ENCODE peak calls at places on chromosomes 1 and 21, in eight cellular contexts. J, B, S, Q, T, W, A and H are unnamed samples.

GRCh38 chr21:34801519-34802132 is 132.8 kb downstream of the CLIC6 start:
- DNase-seq in T (no peak), Q (no peak), A (no peak), W (no peak), J (no peak), B (no peak), S (peak; percentile 40), H (no peak)

GRCh38 chr1:87203890-87204289 is 124.8 kb upstream of the LMO4 start:
- DNase-seq in S (no peak), W (no peak), B (no peak), J (no peak), Q (no peak), T (no peak), A (peak; percentile 74), H (no peak)

GRCh38 chr1:54325705-54326461 is 80.3 kb downstream of the SSBP3 start:
- DNase-seq in S (no peak), B (no peak), Q (no peak), A (no peak), W (no peak), J (no peak), T (no peak), H (no peak)

GRCh38 chr1:199173356-199173755 is 534.5 kb downstream of the PTPRC start:
- DNase-seq in J (no peak), T (no peak), A (peak; percentile 77), Q (no peak), B (no peak), W (no peak), S (no peak), H (no peak)

GRCh38 chr21:46109251-46110221 is 11.6 kb downstream of the COL6A2 start:
- DNase-seq in S (no peak), W (no peak), J (no peak), Q (no peak), B (peak; percentile 7), T (no peak), A (no peak), H (no peak)

GRCh38 chr1:224644553-224645154 is 28.5 kb downstream of the CNIH3 start:
- DNase-seq in T (peak; percentile 39), Q (no peak), W (no peak), S (peak; percentile 67), A (peak; percentile 55), B (peak; percentile 16), J (peak; percentile 52), H (peak; percentile 35)

GRCh38 chr1:37476460-37477197 is 2.2 kb downstream of the ZC3H12A start:
- DNase-seq in B (peak; percentile 65), A (peak; percentile 84), W (peak; percentile 80), S (no peak), T (peak; percentile 94), Q (no peak), J (peak; percentile 82), H (peak; percentile 82)

GRCh38 chr21:36203603-36203889 is 46.9 kb downstream of the DOP1B start:
- DNase-seq in J (no peak), A (peak; percentile 92), T (peak; percentile 55), Q (no peak), B (no peak), S (no peak), W (no peak), H (peak; percentile 88)

GRCh38 chr1:151942882-151943281 is 33.6 kb upstream of the THEM4 start:
- DNase-seq in W (no peak), J (no peak), T (peak; percentile 24), B (no peak), A (no peak), S (no peak), Q (no peak), H (no peak)
- TF ChIP-seq POLR2A in W (no peak), J (no peak), T (no peak), B (no peak), A (no peak), S (no peak), Q (no peak), H (no peak)

GRCh38 chr1:202888507-202889360 is at the start of gene RABIF:
- DNase-seq in A (peak; percentile 91), S (peak; percentile 99), T (peak; percentile 96), Q (peak; percentile 92), J (peak; percentile 98), W (peak; percentile 98), B (peak; percentile 95), H (peak; percentile 94)
- TF ChIP-seq POLR2A in A (peak; percentile 80), S (peak; percentile 99), T (peak; percentile 83), Q (peak; percentile 82), J (peak; percentile 97), W (peak; percentile 92), B (peak; percentile 92), H (peak; percentile 98)

GRCh38 chr1:15410223-15410883 is 665 bp downstream of the EFHD2 start:
- DNase-seq in Q (no peak), J (no peak), B (no peak), A (no peak), T (no peak), S (no peak), W (no peak), H (no peak)

GRCh38 chr1:15407579-15407978 is 2.1 kb upstream of the EFHD2 start:
- DNase-seq in W (no peak), J (no peak), Q (no peak), T (no peak), S (no peak), B (no peak), A (no peak), H (no peak)

GRCh38 chr1:15410884-15411245 is 1.2 kb downstream of the EFHD2 start:
- DNase-seq in S (no peak), Q (no peak), B (no peak), A (no peak), W (no peak), T (no peak), J (no peak), H (no peak)

GRCh38 chr1:15408890-15409399 is 743 bp upstream of the EFHD2 start:
- DNase-seq in A (no peak), W (no peak), S (no peak), B (no peak), Q (no peak), T (no peak), J (no peak), H (no peak)

DNA sequence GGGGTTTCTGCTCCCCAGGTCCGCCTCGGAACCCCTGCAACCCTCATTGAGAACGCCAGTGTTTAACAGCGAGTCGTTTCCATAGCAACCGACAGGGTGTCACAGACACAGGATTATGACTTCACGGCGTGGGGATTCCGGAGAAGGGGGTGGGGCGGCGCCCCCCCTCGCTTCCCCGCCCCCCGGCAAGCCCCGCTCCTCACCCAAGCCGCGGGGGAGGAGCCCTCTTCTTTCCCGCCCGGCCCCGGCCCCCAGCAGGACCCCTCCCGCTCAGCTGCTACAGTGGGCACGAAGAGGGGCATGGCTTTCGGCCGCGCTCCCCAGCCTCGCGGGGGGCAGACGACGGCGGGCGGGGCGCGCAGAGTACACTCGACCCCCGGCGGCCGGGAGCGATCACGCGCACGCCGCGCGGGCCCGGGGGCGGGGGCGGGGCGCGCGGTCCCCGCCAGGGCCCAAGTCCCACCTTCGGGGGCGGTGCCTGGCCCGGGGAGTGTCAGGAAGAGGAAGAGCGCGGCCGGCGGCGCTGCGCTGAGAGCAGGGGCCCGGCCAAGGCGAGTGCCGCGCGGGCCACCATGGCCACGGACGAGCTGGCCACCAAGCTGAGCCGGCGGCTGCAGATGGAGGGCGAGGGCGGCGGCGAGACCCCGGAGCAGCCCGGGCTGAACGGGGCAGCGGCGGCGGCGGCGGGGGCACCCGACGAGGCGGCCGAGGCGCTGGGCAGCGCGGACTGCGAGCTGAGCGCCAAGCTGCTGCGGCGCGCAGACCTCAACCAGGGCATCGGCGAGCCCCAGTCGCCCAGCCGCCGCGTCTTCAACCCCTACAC is at the start of gene EFHD2:
- DNase-seq in S (peak; percentile 94), Q (peak; percentile 74), T (peak; percentile 87), A (peak; percentile 71), B (peak; percentile 87), W (peak; percentile 83), J (peak; percentile 90), H (peak; percentile 61)
- TF ChIP-seq POLR2A in S (peak; percentile 62), Q (peak; percentile 36), T (peak; percentile 73), A (peak; percentile 84), B (peak; percentile 92), W (peak; percentile 91), J (peak; percentile 79), H (peak; percentile 84)

DNA sequence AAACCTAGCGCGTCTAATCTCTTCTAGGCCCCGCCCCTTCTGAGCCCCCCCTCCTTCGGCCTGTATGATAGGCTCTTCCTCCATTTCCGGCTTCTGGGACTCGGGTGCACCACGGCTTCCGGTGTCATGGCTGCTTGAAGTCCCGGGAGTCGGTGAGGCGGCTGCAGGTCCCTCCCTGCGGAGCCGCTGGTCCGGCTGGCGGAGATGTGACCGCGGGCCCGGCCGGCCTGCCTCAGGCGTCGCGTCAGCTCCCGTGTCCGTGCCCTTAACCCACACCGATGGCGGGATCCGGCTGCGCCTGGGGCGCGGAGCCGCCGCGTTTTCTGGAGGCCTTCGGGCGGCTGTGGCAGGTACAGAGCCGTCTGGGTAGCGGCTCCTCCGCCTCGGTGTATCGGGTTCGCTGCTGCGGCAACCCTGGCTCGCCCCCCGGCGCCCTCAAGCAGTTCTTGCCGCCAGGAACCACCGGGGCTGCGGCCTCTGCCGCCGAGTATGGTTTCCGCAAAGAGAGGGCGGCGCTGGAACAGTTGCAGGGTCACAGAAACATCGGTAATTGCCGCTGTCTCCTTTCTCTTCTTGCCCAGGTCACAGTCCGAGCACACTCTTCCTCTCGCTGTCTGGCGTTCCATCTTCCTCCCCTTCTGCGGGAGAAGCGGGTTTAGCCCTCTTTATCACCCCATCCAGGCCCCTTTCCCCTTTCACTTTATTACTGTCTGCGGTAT is at the start of gene UHMK1:
- DNase-seq in Q (peak; percentile 92), A (peak; percentile 87), T (peak; percentile 94), W (peak; percentile 85), S (peak; percentile 96), B (peak; percentile 90), J (peak; percentile 92), H (peak; percentile 89)
- TF ChIP-seq POLR2A in Q (peak; percentile 15), A (peak; percentile 78), T (peak; percentile 40), W (peak; percentile 56), S (peak; percentile 94), B (peak; percentile 55), J (peak; percentile 68), H (peak; percentile 86)

GRCh38 chr1:40715660-40716059 is 24.2 kb downstream of the NFYC start:
- DNase-seq in T (no peak), J (no peak), B (no peak), S (no peak), Q (no peak), W (no peak), A (no peak), H (no peak)

GRCh38 chr1:40712997-40713396 is 21.5 kb downstream of the NFYC start:
- DNase-seq in Q (no peak), B (peak; percentile 47), S (peak; percentile 28), A (no peak), J (no peak), W (no peak), T (no peak), H (no peak)

GRCh38 chr1:40717960-40718359 is 26.5 kb downstream of the NFYC start:
- DNase-seq in W (no peak), T (no peak), J (no peak), B (no peak), Q (no peak), S (no peak), A (peak; percentile 77), H (no peak)

GRCh38 chr1:40720493-40720892 is 29.0 kb downstream of the NFYC start:
- DNase-seq in T (no peak), W (no peak), S (no peak), B (no peak), A (no peak), Q (no peak), J (no peak), H (no peak)

GRCh38 chr1:40717065-40717464 is 25.6 kb downstream of the NFYC start:
- DNase-seq in B (no peak), S (no peak), W (no peak), Q (no peak), A (no peak), J (no peak), T (no peak), H (no peak)
- TF ChIP-seq POLR2A in B (no peak), S (no peak), W (no peak), Q (no peak), A (no peak), J (no peak), T (no peak), H (no peak)